ENCODE peak calls at places on chromosomes 11 and 22, in nine cellular contexts. B is uterus; S is upper lobe of right lung; V is transverse colon; D is CD8-positive, alpha-beta memory T cell; Y is HCT116; L is CD4-positive, CD25-positive, alpha-beta regulatory T cell; T is cardiac muscle cell; C is SK-N-SH. O is an unnamed sample.

GRCh38 chr22:18067548-18068341 is 10.0 kb upstream of the PEX26 start:
- DNase-seq in L (no peak), D (no peak), V (no peak), B (no peak), C (no peak), Y (no peak), S (peak; percentile 47), T (no peak), O (no peak)

GRCh38 chr22:22944268-22944985 is 56.8 kb downstream of the IGLL5 start:
- DNase-seq in D (peak; percentile 28), T (no peak), S (peak; percentile 42), C (no peak), L (no peak), B (no peak), V (peak; percentile 4), Y (no peak), O (no peak)

GRCh38 chr22:47032091-47032943 is 269.9 kb downstream of the TBC1D22A start:
- DNase-seq in D (peak; percentile 38), C (no peak), B (no peak), L (no peak), Y (no peak), S (peak; percentile 79), T (no peak), V (peak; percentile 60), O (no peak)

GRCh38 chr11:9075441-9076000 is 15.9 kb downstream of the SCUBE2 start:
- DNase-seq in Y (no peak), L (no peak), T (no peak), V (no peak), D (no peak), S (no peak), B (no peak), C (peak; percentile 50), O (no peak)

GRCh38 chr11:69646493-69647201 is 5.7 kb downstream of the CCND1 start:
- DNase-seq in S (peak; percentile 60), D (peak; percentile 41), T (no peak), C (peak; percentile 61), L (no peak), B (no peak), V (no peak), Y (no peak), O (no peak)

GRCh38 chr11:97745515-97746050 is 1275.2 kb upstream of the CNTN5 start:
- DNase-seq in D (no peak), B (no peak), S (no peak), L (no peak), Y (no peak), T (no peak), C (no peak), V (no peak), O (no peak)

GRCh38 chr22:36280379-36280778 is 27.4 kb downstream of the APOL1 start:
- DNase-seq in D (no peak), T (no peak), L (no peak), Y (no peak), S (peak; percentile 59), C (no peak), V (no peak), B (peak; percentile 70), O (no peak)

GRCh38 chr22:30880181-30880601 is 88.4 kb downstream of the MORC2 start:
- DNase-seq in D (no peak), S (peak; percentile 37), L (no peak), T (no peak), V (no peak), C (no peak), B (no peak), Y (no peak), O (no peak)

GRCh38 chr22:26672060-26672471 is 14.7 kb downstream of the MIAT start:
- DNase-seq in C (no peak), B (no peak), S (no peak), T (no peak), L (no peak), V (peak; percentile 21), Y (no peak), D (no peak), O (no peak)

GRCh38 chr22:30856699-30857098 is 111.9 kb downstream of the MORC2 start:
- DNase-seq in T (no peak), B (no peak), S (no peak), C (no peak), D (no peak), V (no peak), L (no peak), Y (no peak), O (no peak)

GRCh38 chr11:76668362-76669155 is 2.0 kb downstream of the LRRC32 start:
- DNase-seq in V (peak; percentile 6), C (no peak), Y (no peak), L (no peak), T (no peak), B (peak; percentile 8), D (no peak), S (peak; percentile 39), O (no peak)

GRCh38 chr22:30640361-30640760 is 4.8 kb downstream of the SLC35E4 start:
- DNase-seq in V (no peak), L (no peak), D (no peak), S (no peak), Y (no peak), T (no peak), C (no peak), B (no peak), O (no peak)

GRCh38 chr22:29254283-29254653 is 13.5 kb downstream of the RHBDD3 start:
- DNase-seq in L (no peak), S (no peak), T (no peak), C (peak; percentile 15), B (no peak), V (no peak), Y (no peak), D (no peak), O (no peak)

GRCh38 chr11:103546236-103546635 is 437.0 kb downstream of the DYNC2H1 start:
- DNase-seq in S (no peak), C (no peak), L (no peak), B (no peak), Y (no peak), D (no peak), T (no peak), V (no peak), O (no peak)

GRCh38 chr11:118956094-118956846 is at the start of gene UPK2:
- DNase-seq in L (peak; percentile 81), Y (peak; percentile 78), D (peak; percentile 91), S (peak; percentile 94), T (peak; percentile 92), C (peak; percentile 93), B (peak; percentile 85), V (peak; percentile 91), O (peak; percentile 14)

GRCh38 chr11:111795333-111795985 is 29.3 kb upstream of the PPP2R1B start:
- DNase-seq in B (no peak), D (no peak), V (no peak), C (no peak), L (no peak), S (no peak), Y (no peak), T (no peak), O (no peak)

GRCh38 chr11:35380603-35381002 is 38.8 kb downstream of the SLC1A2 start:
- DNase-seq in L (no peak), V (no peak), Y (no peak), B (no peak), T (peak; percentile 55), C (no peak), D (no peak), S (no peak), O (no peak)
- H3K4me3 ChIP-seq in L (no peak overlapping the region), V (no peak overlapping the region), Y (no peak overlapping the region), B (no peak overlapping the region), T (no peak overlapping the region), C (no peak overlapping the region), D (no peak overlapping the region), S (no peak overlapping the region), O (no peak overlapping the region)

GRCh38 chr11:64713781-64714363 is 9.1 kb downstream of the NRXN2 start:
- DNase-seq in B (no peak), D (no peak), T (peak; percentile 67), Y (no peak), S (peak; percentile 42), V (no peak), C (no peak), L (no peak), O (no peak)
- H3K4me3 ChIP-seq in B (no peak overlapping the region), D (no peak overlapping the region), T (no peak overlapping the region), Y (no peak overlapping the region), S (no peak overlapping the region), V (no peak overlapping the region), C (no peak overlapping the region), L (no peak overlapping the region), O (no peak overlapping the region)

GRCh38 chr11:313787-314547 is at the start of gene IFITM1:
- DNase-seq in T (peak; percentile 72), B (peak; percentile 62), L (peak; percentile 93), Y (no peak), C (no peak), V (peak; percentile 62), S (peak; percentile 73), D (peak; percentile 87), O (peak; percentile 57)

GRCh38 chr11:309558-309855 is 1.9 kb downstream of the IFITM2 start:
- DNase-seq in B (no peak), L (no peak), T (no peak), V (no peak), S (no peak), D (no peak), Y (no peak), C (no peak), O (no peak)

GRCh38 chr11:313304-313786 is 495 bp upstream of the IFITM1 start:
- DNase-seq in D (peak; percentile 42), C (no peak), Y (no peak), S (no peak), V (no peak), B (no peak), T (no peak), L (no peak), O (no peak)

GRCh38 chr11:315051-315481 is 1.2 kb downstream of the IFITM1 start:
- DNase-seq in Y (no peak), C (no peak), T (no peak), S (no peak), B (no peak), L (peak; percentile 34), V (no peak), D (no peak), O (no peak)

GRCh38 chr11:312092-312816 is 1.6 kb upstream of the IFITM1 start:
- DNase-seq in Y (no peak), B (no peak), T (no peak), L (no peak), S (no peak), V (no peak), C (no peak), D (peak; percentile 49), O (no peak)
- H3K4me3 ChIP-seq in Y (no peak overlapping the region), B (peak overlapping the region; percentile 38), T (no peak overlapping the region), L (peak overlapping the region; percentile 93), S (peak overlapping the region; percentile 43), V (no peak overlapping the region), C (no peak overlapping the region), D (peak overlapping the region; percentile 98), O (no peak overlapping the region)

GRCh38 chr11:1572200-1573076 is at the start of gene DUSP8:
- DNase-seq in B (peak; percentile 91), S (peak; percentile 95), L (peak; percentile 80), Y (peak; percentile 53), T (peak; percentile 87), D (peak; percentile 98), V (peak; percentile 95), C (peak; percentile 98), O (peak; percentile 34)
- H3K4me3 ChIP-seq in B (peak within 1 kb of the TSS; percentile 53), S (peak within 1 kb of the TSS; percentile 56), L (no peak within 1 kb of the TSS), Y (peak within 1 kb of the TSS; percentile 65), T (peak within 1 kb of the TSS; percentile 37), D (peak within 1 kb of the TSS; percentile 64), V (peak within 1 kb of the TSS; percentile 58), C (peak within 1 kb of the TSS; percentile 64), O (peak within 1 kb of the TSS; percentile 67)

GRCh38 chr11:43737194-43737575 is 56.6 kb downstream of the HSD17B12 start:
- DNase-seq in T (no peak), Y (no peak), D (no peak), B (no peak), C (no peak), L (no peak), V (no peak), S (no peak), O (no peak)
- H3K4me3 ChIP-seq in T (no peak overlapping the region), Y (no peak overlapping the region), D (no peak overlapping the region), B (no peak overlapping the region), C (no peak overlapping the region), L (no peak overlapping the region), V (no peak overlapping the region), S (no peak overlapping the region), O (no peak overlapping the region)

GRCh38 chr11:62569611-62570010 is 4.1 kb downstream of the EEF1G start:
- DNase-seq in D (no peak), B (no peak), T (no peak), L (no peak), S (no peak), Y (no peak), C (no peak), V (no peak), O (no peak)
- H3K4me3 ChIP-seq in D (no peak overlapping the region), B (no peak overlapping the region), T (no peak overlapping the region), L (no peak overlapping the region), S (no peak overlapping the region), Y (no peak overlapping the region), C (no peak overlapping the region), V (no peak overlapping the region), O (no peak overlapping the region)

O was measured in kidney epithelial cell.